ENCODE peak calls at places on chromosomes 16 and 17, in eight cellular contexts. I is gastrocnemius medialis, B is upper lobe of right lung, U is IMR-90, L is HFF-Myc, N is prostate gland, G is MCF 10A, H is HFFc6. Z is an unnamed sample.

GRCh38 chr16:15970743-15971434 is 21.5 kb downstream of the ABCC1 start:
- DNase-seq in B (no peak), G (no peak), L (no peak), U (no peak), I (no peak), H (no peak), N (no peak), Z (no peak)

GRCh38 chr17:73126716-73127473 is 34.4 kb upstream of the SLC39A11 start:
- DNase-seq in B (no peak), H (no peak), G (no peak), U (peak), N (no peak), I (no peak), L (no peak), Z (no peak)

GRCh38 chr17:57440522-57441269 is 184.4 kb downstream of the MSI2 start:
- DNase-seq in I (peak), G (peak), N (peak), L (no peak), B (no peak), H (peak), U (peak), Z (peak)

GRCh38 chr16:15415411-15416070 is 18.8 kb upstream of the BMERB1 start:
- DNase-seq in I (no peak), U (peak), H (peak), L (no peak), B (no peak), G (no peak), N (no peak), Z (no peak)

GRCh38 chr17:70127221-70127873 is 42.0 kb upstream of the KCNJ2 start:
- DNase-seq in H (no peak), G (no peak), L (no peak), I (no peak), U (no peak), B (no peak), N (no peak), Z (no peak)

GRCh38 chr17:30323262-30323894 is 10.5 kb downstream of the TMIGD1 start:
- DNase-seq in N (no peak), U (no peak), G (peak), I (no peak), B (no peak), H (no peak), L (no peak), Z (no peak)

GRCh38 chr16:66227766-66228530 is 138.5 kb upstream of the CDH5 start:
- DNase-seq in I (no peak), H (no peak), B (no peak), U (no peak), N (no peak), L (no peak), G (no peak), Z (no peak)

GRCh38 chr17:28812980-28813377 is 29.6 kb downstream of the FAM222B start:
- DNase-seq in G (no peak), H (no peak), B (no peak), N (no peak), L (no peak), I (no peak), U (peak), Z (no peak)

GRCh38 chr17:59839646-59840328 is 53.0 kb downstream of the TUBD1 start:
- DNase-seq in I (no peak), H (no peak), L (no peak), N (no peak), B (no peak), U (no peak), G (no peak), Z (no peak)

GRCh38 chr16:30700971-30701370 is 2.0 kb downstream of the SRCAP start:
- DNase-seq in L (no peak), B (no peak), H (no peak), I (no peak), G (no peak), U (no peak), N (no peak), Z (no peak)

GRCh38 chr16:66437391-66437945 is 10.4 kb downstream of the BEAN1 start:
- DNase-seq in B (no peak), L (no peak), G (no peak), I (no peak), N (no peak), H (no peak), U (no peak), Z (no peak)

GRCh38 chr17:76796081-76796480 is 58.2 kb downstream of the MFSD11 start:
- DNase-seq in B (no peak), N (no peak), I (no peak), G (no peak), L (no peak), H (no peak), U (no peak), Z (no peak)

GRCh38 chr16:11129378-11129781 is 126.6 kb downstream of the SOCS1 start:
- DNase-seq in B (no peak), G (no peak), U (no peak), I (no peak), H (no peak), L (no peak), N (no peak), Z (no peak)

GRCh38 chr16:21302898-21303528 is 24.9 kb upstream of the CRYM start:
- DNase-seq in B (no peak), H (peak), N (no peak), L (no peak), U (peak), I (no peak), G (peak), Z (peak)

GRCh38 chr17:7894866-7895265 is 6.3 kb downstream of the CHD3 start:
- DNase-seq in H (no peak), U (no peak), G (no peak), I (no peak), B (peak), N (no peak), L (no peak), Z (no peak)

GRCh38 chr17:5922476-5922875 is 147.7 kb upstream of the WSCD1 start:
- DNase-seq in I (peak), N (no peak), G (no peak), H (no peak), L (no peak), U (no peak), B (no peak), Z (no peak)

GRCh38 chr17:35728551-35728950 is 2.9 kb upstream of the RASL10B start:
- DNase-seq in N (no peak), B (no peak), I (no peak), L (no peak), U (no peak), G (no peak), H (no peak), Z (no peak)

GRCh38 chr17:13735444-13735843 is 133.7 kb upstream of the HS3ST3A1 start:
- DNase-seq in G (no peak), U (peak), L (peak), N (no peak), B (no peak), I (no peak), H (peak), Z (no peak)

GRCh38 chr16:85303354-85303883 is 191.1 kb upstream of the CIBAR2 start:
- DNase-seq in U (no peak), G (no peak), B (peak), N (peak), I (no peak), L (no peak), H (no peak), Z (no peak)

GRCh38 chr17:70622382-70623260 is 453.3 kb downstream of the KCNJ2 start:
- DNase-seq in I (peak), N (no peak), H (no peak), B (peak), U (peak), L (no peak), G (peak), Z (no peak)

GRCh38 chr17:41957058-41957868 is 9.3 kb upstream of the CNP start:
- DNase-seq in I (no peak), N (no peak), B (no peak), H (no peak), L (no peak), G (no peak), U (peak), Z (no peak)

GRCh38 chr17:74923538-74924249 is 379 bp upstream of the OTOP2 start:
- DNase-seq in H (no peak), I (peak), U (peak), N (peak), B (peak), L (no peak), G (peak), Z (no peak)

GRCh38 chr17:82353484-82353883 is 5.6 kb upstream of the TEX19 start:
- DNase-seq in N (no peak), L (no peak), H (no peak), U (no peak), B (no peak), I (no peak), G (no peak), Z (no peak)

GRCh38 chr17:4914009-4914408 is 11.1 kb upstream of the CHRNE start:
- DNase-seq in N (no peak), H (peak), U (peak), I (no peak), B (no peak), L (no peak), G (peak), Z (no peak)

GRCh38 chr17:48011405-48012150 is 26.0 kb downstream of the COPZ2 start:
- DNase-seq in L (no peak), G (peak), I (no peak), H (peak), N (no peak), B (no peak), U (peak), Z (no peak)

GRCh38 chr17:27564463-27564862 is 66.5 kb upstream of the LGALS9 start:
- DNase-seq in B (no peak), H (no peak), N (no peak), I (no peak), G (no peak), L (no peak), U (no peak), Z (no peak)

GRCh38 chr17:63474174-63474913 is 2.5 kb upstream of the ACE start:
- DNase-seq in U (no peak), L (no peak), I (no peak), B (no peak), N (peak), H (no peak), G (no peak), Z (no peak)

GRCh38 chr16:49932943-49933342 is 77.0 kb upstream of the ZNF423 start:
- DNase-seq in H (peak), U (peak), B (peak), L (no peak), I (no peak), G (peak), N (no peak), Z (no peak)

GRCh38 chr17:8629371-8630226 is 926 bp downstream of the MYH10 start:
- DNase-seq in L (no peak), G (peak), H (no peak), N (peak), I (no peak), B (peak), U (no peak), Z (no peak)

DNA sequence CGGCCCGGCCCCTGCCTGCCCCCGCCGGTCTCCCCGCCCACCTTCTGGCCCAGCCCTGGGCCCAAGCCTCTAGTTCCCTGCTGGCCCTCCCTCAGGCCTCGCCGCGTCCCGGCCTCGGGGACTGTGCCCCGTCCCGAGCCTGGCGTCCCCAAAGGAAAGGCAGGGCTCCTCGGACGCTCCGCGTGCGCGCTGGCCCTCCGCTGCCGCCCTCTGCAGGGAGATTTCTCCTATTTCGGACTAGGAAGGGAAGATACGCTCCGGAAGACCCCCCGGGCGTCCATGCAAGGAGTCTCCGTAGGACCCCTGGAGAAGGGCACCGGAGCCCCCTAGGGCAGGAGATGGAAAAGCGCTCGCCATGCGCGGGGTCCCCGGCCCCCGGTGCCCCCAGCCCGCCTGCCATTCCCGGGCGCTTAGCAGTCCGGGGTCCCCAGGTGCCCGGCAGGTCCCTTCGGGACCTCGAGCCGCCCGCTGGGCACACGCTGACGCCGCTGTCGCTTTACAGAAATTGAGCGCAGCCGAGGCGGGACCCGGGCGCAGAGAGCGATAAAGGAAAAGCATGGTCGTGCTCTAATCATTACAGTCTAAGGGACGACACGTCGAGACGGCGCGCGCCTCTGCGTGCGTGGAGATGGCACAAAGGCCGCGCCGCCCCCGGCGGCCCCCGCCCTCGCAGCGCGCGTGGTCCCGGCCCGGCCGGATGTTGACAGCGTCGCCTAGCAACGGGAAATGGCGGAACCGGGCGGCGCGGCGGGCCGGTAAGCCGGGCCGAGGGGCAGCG is at the start of gene CCDC40:
- DNase-seq in L (no peak), H (peak), G (peak), U (peak), N (peak), B (peak), I (peak), Z (no peak)
- TF ChIP-seq CTCF in L (no peak), H (peak), G (no peak), U (peak), N (no peak), B (peak), I (no peak), Z (peak)

DNA sequence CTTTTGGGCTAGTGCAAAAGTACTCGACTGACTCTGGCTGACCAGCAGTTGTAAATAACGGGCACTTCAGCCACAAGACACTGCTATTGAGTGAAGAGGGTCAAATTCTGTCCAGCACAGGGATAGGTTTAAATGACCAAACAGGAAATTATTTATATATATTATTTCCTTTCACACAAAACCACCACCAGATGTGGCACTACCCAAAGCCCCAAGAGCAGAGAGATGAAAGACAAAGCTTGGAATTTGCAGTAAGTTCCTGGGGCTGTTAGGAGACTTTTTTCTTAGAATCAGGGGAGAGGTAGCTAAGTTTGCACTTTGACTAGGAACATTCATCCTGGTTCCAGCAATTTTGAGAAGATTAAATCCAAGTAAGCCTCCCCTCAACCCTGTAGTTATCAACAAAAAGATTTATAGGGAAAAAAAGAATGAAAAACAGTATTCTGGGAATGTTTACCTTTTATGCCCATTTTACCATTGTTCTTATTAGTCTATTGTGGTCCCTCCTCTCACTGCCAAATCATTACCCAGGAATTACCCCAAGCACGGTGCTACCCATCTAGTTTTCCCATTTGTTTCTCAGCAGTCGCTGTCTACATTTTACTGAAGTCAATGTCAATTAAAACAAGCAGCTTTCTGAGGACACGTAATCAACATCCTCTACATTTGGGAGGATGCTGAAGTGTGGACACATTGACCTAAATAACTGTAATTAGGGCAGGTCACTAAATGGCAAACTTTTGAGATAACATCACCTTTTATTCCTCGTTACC is 43.5 kb downstream of the GRB7 start:
- DNase-seq in I (no peak), N (no peak), L (no peak), H (no peak), G (no peak), U (no peak), B (no peak), Z (no peak)
- TF ChIP-seq CTCF in I (no peak), N (no peak), L (no peak), H (no peak), G (no peak), U (no peak), B (no peak), Z (no peak)

DNA sequence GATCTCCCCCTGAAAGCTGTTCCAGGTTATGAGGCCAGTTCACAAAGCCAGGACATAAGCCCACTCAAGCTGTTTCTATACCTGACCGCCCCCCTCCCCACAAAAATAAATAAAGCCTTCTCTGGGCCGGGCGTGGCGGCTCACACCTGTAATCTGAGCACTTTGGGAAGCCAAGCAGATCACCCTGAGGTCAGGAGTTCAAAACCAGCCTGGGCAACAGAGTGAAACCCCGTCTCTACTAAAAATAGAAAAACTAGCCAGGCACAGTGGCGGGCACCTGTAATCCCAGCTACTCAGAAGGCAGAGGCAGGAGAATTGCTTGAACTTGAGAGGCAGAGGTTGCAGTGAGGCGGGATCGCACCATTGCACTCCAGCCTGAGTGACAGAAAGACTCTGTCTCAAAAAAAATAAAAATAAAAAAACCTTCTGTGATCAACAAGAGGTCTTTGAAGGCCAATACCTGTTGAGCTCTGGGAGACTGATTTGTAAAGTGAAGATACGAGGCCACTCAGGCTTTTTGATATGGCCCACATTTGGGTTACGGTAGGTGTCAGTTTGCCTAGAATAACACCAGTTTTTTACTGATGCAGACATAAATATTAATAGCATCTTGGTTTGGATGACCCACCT is 2.2 kb downstream of the KDM8 start:
- DNase-seq in B (no peak), H (no peak), G (no peak), I (no peak), N (no peak), U (no peak), L (no peak), Z (no peak)
- TF ChIP-seq CTCF in B (no peak), H (peak), G (no peak), I (no peak), N (no peak), U (no peak), L (no peak), Z (no peak)

GRCh38 chr16:1340730-1341494 is 7.5 kb downstream of the BAIAP3 start:
- DNase-seq in I (no peak), G (no peak), L (no peak), B (no peak), N (no peak), H (no peak), U (no peak), Z (no peak)

GRCh38 chr16:1341495-1342388 is 8.3 kb downstream of the BAIAP3 start:
- DNase-seq in B (no peak), I (no peak), H (no peak), G (no peak), U (no peak), N (no peak), L (no peak), Z (no peak)

GRCh38 chr16:1343428-1344242 is 8.0 kb downstream of the TSR3 start:
- DNase-seq in L (no peak), H (no peak), B (no peak), G (no peak), U (no peak), N (no peak), I (no peak), Z (no peak)

GRCh38 chr16:1344499-1344898 is 7.2 kb downstream of the TSR3 start:
- DNase-seq in I (no peak), U (no peak), H (no peak), B (no peak), G (no peak), N (no peak), L (no peak), Z (no peak)

DNA sequence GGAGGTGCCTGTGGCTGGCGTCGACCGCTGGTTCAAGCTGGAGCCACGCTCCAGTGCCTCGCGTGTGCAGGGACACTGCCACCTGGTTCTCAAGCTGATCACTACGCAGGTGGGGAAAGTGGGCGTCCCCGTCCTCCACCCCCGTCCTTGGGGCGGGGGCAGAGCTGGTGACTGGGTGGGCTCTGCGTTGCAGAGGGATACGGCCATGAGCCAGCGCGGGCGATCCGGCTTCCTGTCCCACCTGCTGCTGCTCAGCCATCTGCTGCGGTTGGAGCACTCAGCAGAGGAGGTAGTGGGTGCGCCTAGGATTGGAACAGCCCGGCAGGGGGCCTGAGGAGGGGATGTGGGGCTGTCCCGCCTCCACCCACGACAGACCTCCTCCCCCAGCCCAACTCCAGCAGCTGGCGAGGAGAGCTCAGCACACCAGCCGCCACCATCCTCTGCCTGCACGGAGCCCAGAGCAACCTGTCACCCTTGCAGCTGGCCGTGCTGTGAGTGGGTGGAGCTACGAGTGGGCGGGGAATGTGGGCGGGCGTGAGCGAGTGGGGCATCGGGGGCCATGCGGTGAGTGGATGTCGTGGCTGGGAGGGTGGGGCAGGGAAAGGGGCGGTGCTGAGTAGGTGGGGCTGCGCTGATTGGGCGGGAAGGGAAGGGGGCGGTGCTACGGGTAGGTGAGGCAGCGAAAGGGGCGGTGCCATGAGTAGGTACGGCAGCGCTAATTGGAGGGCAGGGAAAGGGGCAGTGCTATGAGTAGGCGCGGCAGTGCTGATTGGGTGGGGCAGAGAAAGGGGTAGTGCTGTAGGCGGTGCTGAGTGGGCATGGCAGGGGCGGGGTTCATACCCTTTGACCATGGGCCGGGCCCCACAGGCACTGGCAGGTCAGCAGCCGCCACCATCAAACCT is 8.9 kb downstream of the TSR3 start:
- DNase-seq in N (peak), H (peak), L (peak), B (peak), G (peak), U (peak), I (peak), Z (peak)
- TF ChIP-seq CTCF in N (no peak), H (no peak), L (no peak), B (no peak), G (no peak), U (no peak), I (no peak), Z (no peak)

DNA sequence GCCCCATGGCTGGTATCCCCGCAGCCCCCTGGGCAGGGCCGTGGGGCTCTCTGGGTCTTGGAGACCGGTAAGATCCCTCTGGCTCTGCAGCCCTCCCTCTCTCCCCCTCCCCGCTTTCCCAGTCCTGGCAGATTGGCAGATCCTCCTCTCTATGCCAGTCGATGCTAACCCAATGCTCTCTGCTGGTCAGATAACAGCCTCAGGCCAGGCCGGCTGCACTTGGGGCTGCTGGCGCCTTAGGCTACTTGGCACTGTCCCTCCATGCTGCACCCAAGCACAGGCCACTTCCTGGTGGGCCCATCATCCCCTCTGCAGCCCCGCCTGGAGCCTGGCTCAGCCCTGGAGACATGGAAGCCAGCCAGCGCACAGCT is 81.7 kb downstream of the RTN4RL1 start:
- DNase-seq in U (no peak), L (no peak), I (no peak), N (no peak), G (no peak), H (no peak), B (no peak), Z (no peak)
- TF ChIP-seq CTCF in U (no peak), L (no peak), I (no peak), N (no peak), G (no peak), H (no peak), B (no peak), Z (no peak)